ENCODE peak calls at places on chromosomes 16 and 17, in four cellular contexts. S is uterus, U is stomach, W is PC-9. V is an unnamed sample.
A peak's percentile ranks its signal among the peaks of the same experiment; 100 is the strongest.

GRCh38 chr16:26454102-26454501 is 612.6 kb upstream of the C16orf82 start:
- DNase-seq in S (no peak), U (no peak), W (no peak), V (no peak)

GRCh38 chr16:19135896-19136438 is 22.2 kb downstream of the ITPRIPL2 start:
- DNase-seq in S (no peak), U (peak; percentile 36), W (peak; percentile 94), V (peak; percentile 61)

GRCh38 chr16:56332464-56333079 is 92.8 kb downstream of the AMFR start:
- DNase-seq in S (peak; percentile 49), U (peak; percentile 68), W (peak; percentile 83), V (peak; percentile 15)

GRCh38 chr17:75738218-75738802 is 17.1 kb downstream of the ITGB4 start:
- DNase-seq in S (no peak), U (no peak), W (no peak), V (no peak)

GRCh38 chr17:58758890-58759289 is 3.2 kb downstream of the PPM1E start:
- DNase-seq in S (no peak), U (no peak), W (no peak), V (no peak)

GRCh38 chr17:38509772-38510423 is 81.6 kb downstream of the ARHGAP23 start:
- DNase-seq in S (no peak), U (no peak), W (no peak), V (no peak)

GRCh38 chr16:51057969-51058337 is 93.1 kb downstream of the SALL1 start:
- DNase-seq in S (no peak), U (no peak), W (no peak), V (no peak)

GRCh38 chr16:2838928-2839327 is 8.8 kb downstream of the ZG16B start:
- DNase-seq in S (peak; percentile 36), U (peak; percentile 79), W (no peak), V (peak; percentile 53)

GRCh38 chr16:24999088-24999670 is 16.0 kb downstream of the ARHGAP17 start:
- DNase-seq in S (no peak), U (no peak), W (no peak), V (no peak)

GRCh38 chr17:49494937-49495841 is at the start of gene NGFR:
- DNase-seq in S (no peak), U (no peak), W (peak; percentile 27), V (peak; percentile 43)

GRCh38 chr16:73663720-73664119 is 615.8 kb upstream of the ZFHX3 start:
- DNase-seq in S (no peak), U (no peak), W (no peak), V (no peak)

GRCh38 chr17:40373324-40373723 is 8.8 kb upstream of the GJD3 start:
- DNase-seq in S (no peak), U (no peak), W (no peak), V (no peak)

DNA sequence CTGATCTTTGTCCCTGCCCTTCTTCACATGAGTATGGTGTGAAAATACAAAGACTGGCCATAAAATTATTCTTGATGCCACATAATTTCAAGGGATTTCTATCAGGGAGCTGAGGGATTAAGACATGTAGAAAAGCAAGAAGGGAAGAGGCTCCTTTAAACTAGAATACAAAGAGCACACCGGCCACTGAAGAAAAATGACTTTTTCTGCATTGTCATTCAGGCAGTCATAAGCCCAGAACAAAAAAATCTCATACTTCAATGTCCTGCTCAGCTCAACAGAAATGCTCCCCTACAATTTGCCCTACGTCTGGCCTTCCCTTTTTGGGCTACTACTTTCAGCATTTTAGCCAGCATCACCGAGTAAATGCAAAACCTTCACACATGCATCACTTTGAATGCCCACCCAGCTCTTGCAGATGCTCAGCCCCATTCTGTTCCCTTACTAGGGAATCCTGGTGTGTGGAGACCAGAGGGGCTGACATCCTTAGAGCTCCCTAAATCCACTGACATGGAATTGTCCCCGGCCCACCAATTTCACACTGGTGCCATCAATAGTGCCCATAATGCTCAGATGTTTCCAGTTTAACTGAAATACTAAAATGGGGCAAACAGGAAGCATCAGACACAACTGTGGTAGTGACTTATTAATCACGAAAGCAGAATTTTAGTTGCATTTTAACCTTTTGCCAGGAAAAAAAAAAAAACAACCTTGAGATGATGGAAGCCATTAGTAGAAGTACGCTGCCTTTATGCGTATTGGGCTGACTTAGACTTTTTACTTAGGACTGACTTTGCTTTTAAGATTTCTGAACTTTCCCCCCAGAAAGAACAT is 2.7 kb downstream of the MAP3K14 start:
- DNase-seq in S (no peak), U (no peak), W (no peak), V (no peak)
- H3K4me1 ChIP-seq in S (peaks cover 20% of the 10 kb centered on the region), U (peaks cover 69% of the 10 kb centered on the region), W (peaks cover 79% of the 10 kb centered on the region), V (peaks cover 59% of the 10 kb centered on the region)

GRCh38 chr17:19303367-19303776 is 59.2 kb downstream of the B9D1 start:
- DNase-seq in S (no peak), U (no peak), W (no peak), V (no peak)
- H3K27ac ChIP-seq in S (no peak overlapping the region), U (no peak overlapping the region), W (no peak overlapping the region), V (no peak overlapping the region)

GRCh38 chr17:27471321-27472269 is 15.3 kb downstream of the KSR1 start:
- DNase-seq in S (no peak), U (no peak), W (peak; percentile 61), V (no peak)

GRCh38 chr17:27475070-27475673 is 18.9 kb downstream of the KSR1 start:
- DNase-seq in S (no peak), U (no peak), W (no peak), V (no peak)

GRCh38 chr17:27475981-27476895 is 20.0 kb downstream of the KSR1 start:
- DNase-seq in S (no peak), U (no peak), W (no peak), V (no peak)

GRCh38 chr17:27473748-27474609 is 17.7 kb downstream of the KSR1 start:
- DNase-seq in S (peak; percentile 39), U (peak; percentile 91), W (peak; percentile 17), V (no peak)

DNA sequence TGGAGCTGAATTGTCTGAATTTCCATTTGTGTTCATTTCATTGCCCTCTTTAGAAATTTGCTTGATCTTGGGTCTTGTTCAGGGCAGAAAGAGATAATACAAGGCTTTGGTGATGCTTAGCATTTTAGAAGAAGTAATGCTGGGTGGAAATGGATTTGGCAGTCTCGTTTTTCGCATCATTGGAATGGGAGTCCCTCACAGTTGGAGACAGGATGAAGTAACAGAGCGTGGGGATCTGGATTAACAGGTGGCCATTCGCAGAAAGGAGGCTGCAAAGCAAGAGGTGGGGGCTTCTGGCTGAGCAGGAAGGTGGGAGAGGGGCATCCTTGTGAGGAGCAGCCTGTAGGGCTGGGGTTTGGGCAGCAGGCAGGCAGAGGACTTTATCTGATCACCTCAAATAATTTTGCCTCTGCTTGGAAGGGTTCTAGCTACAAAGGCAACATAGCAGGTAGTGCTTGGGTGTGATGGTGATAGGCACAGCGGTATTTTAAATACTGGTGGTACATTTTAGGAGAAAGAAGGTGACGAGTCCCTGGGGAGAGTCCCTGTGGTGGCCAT is 17.0 kb downstream of the KSR1 start:
- DNase-seq in S (no peak), U (no peak), W (no peak), V (no peak)
- H3K4me1 ChIP-seq in S (no peaks in the 10 kb centered on the region), U (peaks cover 27% of the 10 kb centered on the region), W (peaks cover 41% of the 10 kb centered on the region), V (peaks cover 15% of the 10 kb centered on the region)

DNA sequence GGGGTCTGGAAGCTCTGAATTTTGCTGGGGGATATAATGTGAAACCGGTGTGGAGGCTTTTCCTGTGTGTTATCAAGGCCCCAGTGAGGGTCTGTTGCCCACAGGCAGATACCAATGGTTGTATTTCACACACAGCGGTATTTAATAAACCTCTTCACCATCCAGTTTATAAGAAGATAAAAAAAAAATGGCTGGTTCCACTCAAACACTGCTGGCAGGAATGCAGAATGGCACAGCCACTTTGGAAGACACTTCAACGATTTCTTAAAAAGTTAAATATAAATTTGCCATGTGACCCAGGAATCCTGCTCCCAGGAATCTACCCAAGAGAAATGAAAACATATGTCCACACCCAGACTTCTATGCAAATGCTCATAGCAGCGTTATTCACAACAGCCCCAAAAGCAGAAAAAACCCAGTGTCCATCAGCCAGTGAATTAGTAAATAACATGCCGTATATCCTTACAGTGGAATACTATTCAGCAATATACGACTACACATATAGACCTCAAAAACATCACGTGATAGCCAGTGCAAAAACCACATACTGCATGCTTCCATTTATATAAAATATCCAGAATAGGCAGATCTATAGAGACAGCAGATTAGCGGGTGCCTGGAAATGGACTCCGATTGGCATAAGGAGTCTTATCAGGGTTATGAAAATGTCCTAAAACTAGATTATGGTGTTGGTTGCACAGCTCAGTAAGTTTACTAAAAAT is 38.7 kb downstream of the XYLT1 start:
- DNase-seq in S (no peak), U (no peak), W (no peak), V (no peak)
- H3K27ac ChIP-seq in S (no peak overlapping the region), U (no peak overlapping the region), W (no peak overlapping the region), V (no peak overlapping the region)

GRCh38 chr16:4116328-4117249 is at the start of gene ADCY9:
- DNase-seq in S (peak; percentile 64), U (peak; percentile 80), W (peak; percentile 82), V (peak; percentile 84)

GRCh38 chr16:4115209-4115940 is 867 bp downstream of the ADCY9 start:
- DNase-seq in S (peak; percentile 38), U (peak; percentile 54), W (peak; percentile 36), V (peak; percentile 66)

GRCh38 chr16:4115941-4116327 is 308 bp downstream of the ADCY9 start:
- DNase-seq in S (no peak), U (no peak), W (no peak), V (no peak)

GRCh38 chr16:4113358-4114256 is 2.6 kb downstream of the ADCY9 start:
- DNase-seq in S (no peak), U (no peak), W (no peak), V (no peak)

DNA sequence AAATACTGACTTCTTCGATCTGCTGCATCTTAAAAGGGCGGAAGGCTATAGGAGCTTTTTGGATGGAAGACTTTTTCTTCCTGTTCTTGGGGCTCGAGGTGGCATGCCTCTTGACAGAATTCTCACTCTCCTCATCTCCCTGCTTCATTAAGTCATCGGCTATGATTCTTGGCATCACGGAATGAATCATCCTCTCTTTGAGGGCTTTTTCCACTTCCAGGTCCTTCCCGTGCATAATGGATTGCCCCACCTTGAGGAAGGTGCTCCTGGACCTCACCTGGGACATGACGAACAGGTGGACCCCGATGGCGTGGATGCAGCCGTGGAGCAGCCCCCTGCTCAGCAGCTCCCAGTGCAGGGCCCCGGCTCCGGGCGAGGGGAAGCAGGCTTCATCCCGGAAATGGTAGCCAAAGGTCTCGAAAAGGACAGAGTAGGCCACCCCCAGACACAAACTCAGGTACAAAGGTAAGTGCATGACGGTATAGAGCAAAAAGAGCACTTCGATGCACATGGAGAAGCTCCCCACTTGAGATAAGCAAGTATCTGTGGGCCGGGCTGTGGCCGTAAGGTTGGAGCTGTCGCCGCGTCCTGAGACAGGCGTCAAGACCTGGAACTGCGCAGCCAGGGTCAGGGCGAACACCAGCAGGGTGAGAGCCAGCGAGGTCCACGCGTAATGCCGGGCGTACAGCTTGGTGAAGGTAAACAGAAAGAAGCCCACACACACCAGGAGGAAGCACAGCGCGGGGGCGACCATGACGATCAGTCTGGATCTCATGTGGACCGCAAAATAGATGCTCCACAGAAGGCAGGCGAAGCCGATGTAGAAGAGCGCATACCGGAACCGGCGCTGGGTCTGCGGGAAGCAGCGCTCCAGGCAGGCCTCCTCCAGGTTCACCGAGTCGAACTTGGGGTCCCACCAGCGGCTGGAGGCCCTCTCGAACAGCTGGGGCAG is 1.7 kb downstream of the ADCY9 start:
- DNase-seq in S (no peak), U (no peak), W (no peak), V (no peak)
- H3K4me1 ChIP-seq in S (no peaks in the 10 kb centered on the region), U (peaks cover 29% of the 10 kb centered on the region), W (no peaks in the 10 kb centered on the region), V (peaks cover 44% of the 10 kb centered on the region)

GRCh38 chr16:82835487-82836160 is 208.9 kb downstream of the CDH13 start:
- DNase-seq in S (no peak), U (no peak), W (no peak), V (no peak)
- H3K27ac ChIP-seq in S (no peak overlapping the region), U (no peak overlapping the region), W (no peak overlapping the region), V (no peak overlapping the region)

DNA sequence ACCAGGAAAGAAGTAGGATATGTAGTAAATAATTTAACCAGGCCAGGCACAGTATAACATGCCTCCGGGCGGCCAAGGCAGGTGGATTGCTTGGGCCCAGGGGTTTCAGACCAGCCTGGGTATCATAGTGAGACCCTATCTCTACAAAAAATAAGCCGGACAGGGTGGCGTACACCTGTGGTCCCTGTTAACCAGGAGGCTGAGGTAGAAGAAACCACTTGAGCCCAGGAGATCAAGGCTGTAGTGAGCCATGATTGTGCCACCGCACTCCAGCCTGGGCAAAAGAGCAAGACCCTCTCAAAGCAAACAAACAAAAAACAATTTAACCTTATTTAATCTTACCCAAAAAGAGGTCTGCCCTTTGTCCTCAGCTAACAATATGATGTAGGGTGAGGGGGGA is 3.5 kb downstream of the ZDHHC7 start:
- DNase-seq in S (no peak), U (no peak), W (no peak), V (no peak)
- H3K4me1 ChIP-seq in S (peaks cover 37% of the 10 kb centered on the region), U (peaks cover 78% of the 10 kb centered on the region), W (peaks cover 44% of the 10 kb centered on the region), V (peaks cover 46% of the 10 kb centered on the region)

V was measured in SJSA1.